ENCODE peak calls at places on chromosomes 5 and 9, in six cellular contexts. V is globus pallidus; S is NCI-H526 treated with DMSO at 0.1 percent for 48 hours; R is foreskin melanocyte; P is stimulated activated CD8-positive, alpha-beta memory T cell treated with anti-CD3 and anti-CD28 coated beads, Interleukin-12 subunit alpha, Interleukin-12 subunit beta, amount 100 ng/mL, for 1 hour; D is mucosa of gallbladder. O is an unnamed sample.

GRCh38 chr5:135488727-135489465 is 36.7 kb upstream of the TIFAB start:
- DNase-seq in V (peak), S (peak), R (no peak), P (no peak), D (no peak), O (peak)

GRCh38 chr9:36873247-36873875 is 160.7 kb downstream of the PAX5 start:
- DNase-seq in V (peak), S (peak), R (no peak), P (peak), D (peak), O (peak)

GRCh38 chr5:10634056-10634455 is 70.2 kb downstream of the ANKRD33B start:
- DNase-seq in V (no peak), S (no peak), R (no peak), P (no peak), D (no peak), O (no peak)

GRCh38 chr9:94553029-94553938 is 1.6 kb upstream of the PCAT7 start:
- DNase-seq in V (no peak), S (no peak), R (no peak), P (no peak), D (peak), O (no peak)

GRCh38 chr5:2010940-2011339 is 128.2 kb upstream of the IRX4 start:
- DNase-seq in V (no peak), S (no peak), R (no peak), P (no peak), D (no peak), O (no peak)

GRCh38 chr9:124412228-124412575 is 3.0 kb downstream of the PSMB7 start:
- DNase-seq in V (no peak), S (no peak), R (no peak), P (no peak), D (no peak), O (peak)

GRCh38 chr5:115262066-115262404 is 642 bp downstream of the PGGT1B start:
- DNase-seq in V (no peak), S (no peak), R (no peak), P (no peak), D (no peak), O (no peak)

GRCh38 chr9:3960661-3961144 is 339.2 kb downstream of the GLIS3 start:
- DNase-seq in V (peak), S (no peak), R (no peak), P (no peak), D (no peak), O (no peak)

GRCh38 chr5:159850192-159850573 is 66.1 kb upstream of the ADRA1B start:
- DNase-seq in V (no peak), S (no peak), R (no peak), P (no peak), D (no peak), O (no peak)

GRCh38 chr5:72451771-72452505 is 55.3 kb downstream of the ZNF366 start:
- DNase-seq in V (peak), S (no peak), R (peak), P (no peak), D (peak), O (peak)

GRCh38 chr5:139814704-139815280 is 19.2 kb downstream of the PSD2 start:
- DNase-seq in V (no peak), S (no peak), R (no peak), P (no peak), D (no peak), O (no peak)

GRCh38 chr5:2517451-2517850 is 234.0 kb downstream of the IRX2 start:
- DNase-seq in V (no peak), S (no peak), R (no peak), P (no peak), D (no peak), O (no peak)

GRCh38 chr9:18163146-18163545 is 310.8 kb upstream of the ADAMTSL1 start:
- DNase-seq in V (no peak), S (no peak), R (no peak), P (no peak), D (no peak), O (no peak)